ENCODE peak calls at places on chromosomes 13 and 19, in five cellular contexts. V is transverse colon, N is upper lobe of left lung, U is suprapubic skin, I is GM12878. D is an unnamed sample.

GRCh38 chr19:39208175-39208795 is 4.2 kb upstream of the SYCN start:
- DNase-seq in V (no peak), N (no peak), U (no peak), I (no peak), D (no peak)

GRCh38 chr13:112204376-112204775 is 137.4 kb downstream of the SOX1 start:
- DNase-seq in V (no peak), N (no peak), U (no peak), I (no peak), D (no peak)

GRCh38 chr19:888615-889385 is 4.2 kb downstream of the MED16 start:
- DNase-seq in V (no peak), N (no peak), U (no peak), I (no peak), D (no peak)

GRCh38 chr19:18771328-18772242 is 19.5 kb downstream of the COMP start:
- DNase-seq in V (no peak), N (no peak), U (no peak), I (no peak), D (no peak)

GRCh38 chr13:32206097-32206740 is 108.9 kb downstream of the ZAR1L start:
- DNase-seq in V (no peak), N (no peak), U (no peak), I (no peak), D (no peak)

GRCh38 chr13:26600345-26600761 is 42.9 kb downstream of the WASF3 start:
- DNase-seq in V (no peak), N (no peak), U (no peak), I (no peak), D (no peak)

GRCh38 chr13:43874512-43875092 is 4.9 kb downstream of the CCDC122 start:
- DNase-seq in V (no peak), N (no peak), U (no peak), I (no peak), D (no peak)

GRCh38 chr13:46639033-46639981 is 86.3 kb downstream of the LRCH1 start:
- DNase-seq in V (no peak), N (no peak), U (no peak), I (peak), D (no peak)

GRCh38 chr19:48965033-48965805 is at the start of gene FTL:
- DNase-seq in V (peak), N (peak), U (peak), I (peak), D (no peak)

GRCh38 chr19:33063356-33064116 is 1.2 kb downstream of the RHPN2 start:
- DNase-seq in V (peak), N (no peak), U (no peak), I (no peak), D (no peak)

GRCh38 chr13:65679240-65679639 is 1550.9 kb downstream of the PCDH9 start:
- DNase-seq in V (no peak), N (no peak), U (no peak), I (no peak), D (no peak)

GRCh38 chr13:60043262-60043661 is 120.5 kb downstream of the DIAPH3 start:
- DNase-seq in V (no peak), N (no peak), U (no peak), I (no peak), D (no peak)

GRCh38 chr19:1046836-1047695 is 7.2 kb downstream of the ABCA7 start:
- DNase-seq in V (peak), N (no peak), U (no peak), I (no peak), D (no peak)

GRCh38 chr13:109790951-109791605 is 4.7 kb upstream of the IRS2 start:
- DNase-seq in V (peak), N (no peak), U (no peak), I (no peak), D (no peak)

GRCh38 chr13:106561551-106562170 is 6.3 kb downstream of the ARGLU1 start:
- DNase-seq in V (no peak), N (no peak), U (no peak), I (peak), D (no peak)

GRCh38 chr13:30585748-30586262 is 31.9 kb upstream of the USPL1 start:
- DNase-seq in V (no peak), N (peak), U (no peak), I (no peak), D (no peak)

GRCh38 chr13:109977212-109977968 is 191.0 kb upstream of the IRS2 start:
- DNase-seq in V (no peak), N (no peak), U (no peak), I (no peak), D (peak)

GRCh38 chr13:45872574-45872973 is 21.0 kb upstream of the SIAH3 start:
- DNase-seq in V (no peak), N (no peak), U (no peak), I (no peak), D (no peak)

GRCh38 chr19:48568345-48568886 is 16.4 kb downstream of the SULT2B1 start:
- DNase-seq in V (peak), N (peak), U (peak), I (no peak), D (no peak)

GRCh38 chr19:15101479-15102082 is 5.6 kb upstream of the SYDE1 start:
- DNase-seq in V (peak), N (peak), U (no peak), I (no peak), D (no peak)

GRCh38 chr13:21338156-21338555 is 120.9 kb downstream of the ZDHHC20 start:
- DNase-seq in V (no peak), N (no peak), U (no peak), I (no peak), D (no peak)

GRCh38 chr13:24252136-24252535 is 57.2 kb upstream of the C1QTNF9 start:
- DNase-seq in V (no peak), N (no peak), U (no peak), I (no peak), D (no peak)

GRCh38 chr13:109669234-109669612 is 117.2 kb downstream of the IRS2 start:
- DNase-seq in V (no peak), N (no peak), U (no peak), I (no peak), D (no peak)

GRCh38 chr19:32675720-32676185 is at the start of gene RGS9BP:
- DNase-seq in V (peak), N (peak), U (peak), I (no peak), D (no peak)

GRCh38 chr19:6801397-6802086 is 29.0 kb downstream of the VAV1 start:
- DNase-seq in V (peak), N (peak), U (no peak), I (peak), D (no peak)

GRCh38 chr19:54535601-54536000 is 33.0 kb downstream of the LAIR2 start:
- DNase-seq in V (no peak), N (no peak), U (no peak), I (no peak), D (no peak)

GRCh38 chr19:6519289-6519688 is 11.5 kb upstream of the TNFSF9 start:
- DNase-seq in V (no peak), N (no peak), U (no peak), I (no peak), D (no peak)

GRCh38 chr19:45451181-45451849 is 16.5 kb upstream of the FOSB start:
- DNase-seq in V (peak), N (no peak), U (no peak), I (no peak), D (no peak)

GRCh38 chr19:4709440-4710280 is 14.0 kb downstream of the DPP9 start:
- DNase-seq in V (no peak), N (no peak), U (no peak), I (no peak), D (no peak)

GRCh38 chr19:35008891-35009341 is 8.8 kb downstream of the GRAMD1A start:
- DNase-seq in V (no peak), N (no peak), U (no peak), I (no peak), D (no peak)

GRCh38 chr13:112700291-112701060 is 10.6 kb downstream of the ATP11A start:
- DNase-seq in V (no peak), N (no peak), U (no peak), I (no peak), D (no peak)

GRCh38 chr13:26946675-26947342 is 186.2 kb upstream of the GPR12 start:
- DNase-seq in V (no peak), N (peak), U (peak), I (peak), D (no peak)

GRCh38 chr13:27425151-27425917 is 915 bp downstream of the GTF3A start:
- DNase-seq in V (no peak), N (no peak), U (no peak), I (no peak), D (no peak)

GRCh38 chr13:109729031-109729870 is 57.1 kb downstream of the IRS2 start:
- DNase-seq in V (no peak), N (no peak), U (no peak), I (no peak), D (no peak)

GRCh38 chr13:31625115-31625514 is 114.2 kb upstream of the RXFP2 start:
- DNase-seq in V (no peak), N (no peak), U (no peak), I (no peak), D (no peak)

GRCh38 chr13:29105779-29106178 is 285.6 kb downstream of the MTUS2 start:
- DNase-seq in V (no peak), N (no peak), U (no peak), I (no peak), D (no peak)

GRCh38 chr19:49890349-49891311 is 6.1 kb downstream of the IL4I1 start:
- DNase-seq in V (peak), N (peak), U (no peak), I (no peak), D (no peak)

GRCh38 chr19:54199401-54199800 is 1.3 kb upstream of the RPS9 start:
- DNase-seq in V (no peak), N (no peak), U (no peak), I (no peak), D (no peak)

GRCh38 chr13:108425056-108425455 is 155.5 kb downstream of the TNFSF13B start:
- DNase-seq in V (no peak), N (no peak), U (no peak), I (no peak), D (no peak)

GRCh38 chr13:108428691-108429090 is 159.2 kb downstream of the TNFSF13B start:
- DNase-seq in V (no peak), N (no peak), U (no peak), I (no peak), D (no peak)

GRCh38 chr13:108427355-108427754 is 157.8 kb downstream of the TNFSF13B start:
- DNase-seq in V (no peak), N (no peak), U (no peak), I (no peak), D (no peak)

GRCh38 chr13:108426893-108427292 is 157.4 kb downstream of the TNFSF13B start:
- DNase-seq in V (no peak), N (no peak), U (no peak), I (no peak), D (no peak)
- TF ChIP-seq CTCF in V (no peak), N (no peak), U (no peak), I (no peak), D (no peak)

GRCh38 chr13:40503026-40503425 is 163.4 kb downstream of the FOXO1 start:
- DNase-seq in V (no peak), N (no peak), U (no peak), I (no peak), D (no peak)

GRCh38 chr13:40506592-40507446 is 159.6 kb downstream of the FOXO1 start:
- DNase-seq in V (no peak), N (no peak), U (no peak), I (no peak), D (no peak)

GRCh38 chr13:40503966-40504591 is 162.4 kb downstream of the FOXO1 start:
- DNase-seq in V (no peak), N (no peak), U (no peak), I (no peak), D (peak)

GRCh38 chr13:40505196-40505595 is 161.2 kb downstream of the FOXO1 start:
- DNase-seq in V (no peak), N (no peak), U (no peak), I (no peak), D (no peak)

DNA sequence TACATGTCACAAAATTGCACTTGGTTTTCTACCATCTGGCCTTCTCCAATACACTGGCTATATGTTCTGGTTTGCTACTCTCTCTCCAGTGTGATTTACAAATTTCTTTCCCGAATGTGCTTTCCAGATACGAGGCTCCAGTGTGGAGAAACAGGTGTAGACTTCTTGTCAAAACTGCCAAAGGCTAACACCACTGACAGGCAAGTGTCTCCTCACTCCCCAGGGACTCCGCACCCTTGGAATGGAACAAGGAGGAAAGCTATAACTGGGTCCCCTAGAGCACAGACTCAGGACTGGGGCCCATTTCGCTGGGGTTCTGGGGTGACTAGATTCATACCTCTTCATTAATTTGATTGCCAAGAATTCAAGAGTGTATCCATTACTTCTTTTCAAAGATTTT is 161.8 kb downstream of the FOXO1 start:
- DNase-seq in V (no peak), N (no peak), U (no peak), I (no peak), D (peak)
- H3K27ac ChIP-seq in V (no peak), N (no peak), U (no peak), I (no peak), D (no peak)

GRCh38 chr19:47432499-47432898 is 13.2 kb upstream of the MEIS3 start:
- DNase-seq in V (no peak), N (no peak), U (no peak), I (no peak), D (no peak)

GRCh38 chr19:47432091-47432490 is 12.8 kb upstream of the MEIS3 start:
- DNase-seq in V (no peak), N (no peak), U (no peak), I (no peak), D (no peak)

GRCh38 chr19:47428177-47428894 is 9.0 kb upstream of the MEIS3 start:
- DNase-seq in V (peak), N (peak), U (peak), I (peak), D (no peak)

GRCh38 chr19:47429140-47429793 is 9.9 kb upstream of the MEIS3 start:
- DNase-seq in V (no peak), N (no peak), U (no peak), I (no peak), D (no peak)

GRCh38 chr19:47430041-47430802 is 10.9 kb upstream of the MEIS3 start:
- DNase-seq in V (peak), N (peak), U (no peak), I (no peak), D (no peak)
- TF ChIP-seq POLR2AphosphoS5 in V (no peak), N (no peak), U (no peak), I (no peak), D (no peak)

DNA sequence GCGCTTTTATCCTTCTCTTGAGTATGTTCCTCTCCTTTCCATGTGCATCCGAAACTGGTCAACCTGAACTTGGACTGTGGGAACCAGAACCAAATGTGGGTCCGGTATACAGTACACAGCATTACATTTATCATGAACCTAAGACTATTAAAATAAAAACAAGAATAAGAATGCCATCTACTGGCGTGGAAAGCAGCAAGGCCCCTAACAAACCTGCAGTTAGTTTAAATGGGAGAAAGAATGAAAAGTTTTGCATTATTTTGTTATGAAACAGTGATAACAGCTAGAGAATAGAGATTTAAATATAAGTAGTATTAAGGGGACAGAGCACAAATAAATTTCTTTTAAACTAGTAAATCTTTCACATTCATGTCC is 159.5 kb downstream of the RBM26 start:
- DNase-seq in V (no peak), N (no peak), U (no peak), I (no peak), D (no peak)
- TF ChIP-seq CTCF in V (peak), N (no peak), U (no peak), I (peak), D (no peak)

GRCh38 chr13:37201081-37201480 is 95.6 kb upstream of the CSNK1A1L start:
- DNase-seq in V (no peak), N (no peak), U (no peak), I (no peak), D (no peak)

GRCh38 chr13:37192986-37193385 is 87.5 kb upstream of the CSNK1A1L start:
- DNase-seq in V (no peak), N (no peak), U (no peak), I (no peak), D (no peak)

GRCh38 chr13:37202264-37202663 is 96.8 kb upstream of the CSNK1A1L start:
- DNase-seq in V (no peak), N (no peak), U (no peak), I (no peak), D (no peak)

GRCh38 chr13:37194428-37194861 is 89.0 kb upstream of the CSNK1A1L start:
- DNase-seq in V (no peak), N (no peak), U (no peak), I (no peak), D (no peak)

DNA sequence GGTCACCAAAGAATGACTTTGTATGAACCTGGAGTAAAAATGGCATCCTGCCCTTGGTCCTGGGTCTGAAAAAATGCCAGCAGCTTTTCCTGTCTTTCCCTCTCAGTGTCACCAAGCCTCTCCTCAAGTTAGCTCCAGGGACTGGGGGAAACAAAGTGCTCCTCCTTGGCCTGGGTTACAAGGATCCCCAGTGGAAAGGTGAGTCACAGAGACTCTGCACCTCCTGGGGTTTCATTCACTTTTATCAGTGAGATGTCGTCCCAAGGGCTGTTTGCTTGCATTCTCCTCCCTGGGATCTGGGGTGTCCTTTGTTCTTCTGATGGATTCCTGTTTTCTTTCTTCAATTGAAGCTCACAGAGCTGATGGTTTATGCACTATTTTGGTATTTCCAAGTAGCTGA is 93.2 kb upstream of the CSNK1A1L start:
- DNase-seq in V (no peak), N (no peak), U (no peak), I (no peak), D (no peak)
- H3K27ac ChIP-seq in V (no peak), N (no peak), U (no peak), I (no peak), D (no peak)

GRCh38 chr13:36858285-36858684 is 39.3 kb downstream of the RFXAP start:
- DNase-seq in V (no peak), N (no peak), U (no peak), I (no peak), D (no peak)
- TF ChIP-seq POLR2AphosphoS5 in V (no peak), N (no peak), U (no peak), I (no peak), D (no peak)

GRCh38 chr19:43624933-43625332 is 5.5 kb upstream of the ZNF428 start:
- DNase-seq in V (peak), N (peak), U (no peak), I (no peak), D (no peak)
- TF ChIP-seq CTCF in V (no peak), N (no peak), U (peak), I (peak), D (no peak)

D was measured in vagina.